ENCODE peak calls at places on chromosomes 12 and 14, in five cellular contexts. One of them, this sample, is unnamed.

GRCh38 chr14:57025456-57025855 is 215.2 kb upstream of the OTX2 start:
- DNase-seq in astrocyte: no peak
- DNase-seq in kidney: no peak
- DNase-seq in AG09319: no peak
- DNase-seq in H9: no peak
- DNase-seq in this sample: no peak

GRCh38 chr12:88982694-88983093 is 369.6 kb downstream of the DUSP6 start:
- DNase-seq in astrocyte: no peak
- DNase-seq in AG09319: no peak
- DNase-seq in kidney: no peak
- DNase-seq in H9: no peak
- DNase-seq in this sample: no peak

GRCh38 chr14:94702629-94703028 is 67.3 kb downstream of the GSC start:
- DNase-seq in astrocyte: no peak
- DNase-seq in kidney: no peak
- DNase-seq in AG09319: no peak
- DNase-seq in H9: no peak
- DNase-seq in this sample: no peak

GRCh38 chr12:100553851-100554404 is 19.6 kb upstream of the GAS2L3 start:
- DNase-seq in kidney: no peak
- DNase-seq in AG09319: no peak
- DNase-seq in astrocyte: no peak
- DNase-seq in H9: no peak
- DNase-seq in this sample: no peak

GRCh38 chr12:75935544-75936242 is 95.9 kb downstream of the PHLDA1 start:
- DNase-seq in astrocyte: no peak
- DNase-seq in kidney: no peak
- DNase-seq in AG09319: no peak
- DNase-seq in H9: no peak
- DNase-seq in this sample: no peak

GRCh38 chr14:95408731-95409471 is 89.2 kb upstream of the CLMN start:
- DNase-seq in AG09319: no peak
- DNase-seq in H9: no peak
- DNase-seq in astrocyte: no peak
- DNase-seq in kidney: no peak
- DNase-seq in this sample: no peak

GRCh38 chr12:27524839-27525238 is 833 bp downstream of the PPFIBP1 start:
- DNase-seq in H9: no peak
- DNase-seq in AG09319: no peak
- DNase-seq in astrocyte: no peak
- DNase-seq in kidney: no peak
- DNase-seq in this sample: peak

GRCh38 chr14:100330007-100330344 is 6.8 kb downstream of the SLC25A47 start:
- DNase-seq in astrocyte: no peak
- DNase-seq in kidney: peak
- DNase-seq in H9: no peak
- DNase-seq in AG09319: no peak
- DNase-seq in this sample: no peak

GRCh38 chr14:83779266-83779665 is 1750.7 kb upstream of the FLRT2 start:
- DNase-seq in H9: no peak
- DNase-seq in AG09319: no peak
- DNase-seq in kidney: no peak
- DNase-seq in astrocyte: peak
- DNase-seq in this sample: peak

GRCh38 chr12:22234561-22234960 is 99.9 kb downstream of the ST8SIA1 start:
- DNase-seq in AG09319: peak
- DNase-seq in H9: no peak
- DNase-seq in astrocyte: peak
- DNase-seq in kidney: no peak
- DNase-seq in this sample: no peak

GRCh38 chr12:113899844-113900471 is 66.2 kb downstream of the RBM19 start:
- DNase-seq in kidney: no peak
- DNase-seq in AG09319: no peak
- DNase-seq in astrocyte: no peak
- DNase-seq in H9: peak
- DNase-seq in this sample: no peak

GRCh38 chr12:54460317-54460935 is 13.0 kb downstream of the GTSF1 start:
- DNase-seq in AG09319: no peak
- DNase-seq in H9: no peak
- DNase-seq in astrocyte: no peak
- DNase-seq in kidney: no peak
- DNase-seq in this sample: no peak

GRCh38 chr12:52235001-52235760 is 2.1 kb downstream of the KRT7 start:
- DNase-seq in astrocyte: no peak
- DNase-seq in kidney: peak
- DNase-seq in H9: no peak
- DNase-seq in AG09319: no peak
- DNase-seq in this sample: no peak

GRCh38 chr14:52907949-52908348 is 42.9 kb downstream of the FERMT2 start:
- DNase-seq in astrocyte: no peak
- DNase-seq in H9: no peak
- DNase-seq in kidney: no peak
- DNase-seq in AG09319: no peak
- DNase-seq in this sample: no peak

GRCh38 chr14:24232645-24233537 is at the start of gene GMPR2:
- DNase-seq in AG09319: no peak
- DNase-seq in H9: no peak
- DNase-seq in astrocyte: no peak
- DNase-seq in kidney: no peak
- DNase-seq in this sample: no peak

GRCh38 chr12:24499151-24500146 is 449.5 kb downstream of the BCAT1 start:
- DNase-seq in kidney: no peak
- DNase-seq in AG09319: peak
- DNase-seq in H9: no peak
- DNase-seq in astrocyte: peak
- DNase-seq in this sample: no peak

GRCh38 chr12:92485356-92486348 is 217.1 kb upstream of the PLEKHG7 start:
- DNase-seq in AG09319: no peak
- DNase-seq in kidney: no peak
- DNase-seq in astrocyte: no peak
- DNase-seq in H9: no peak
- DNase-seq in this sample: no peak

GRCh38 chr12:4210158-4210557 is 63.4 kb upstream of the CCND2 start:
- DNase-seq in kidney: no peak
- DNase-seq in AG09319: no peak
- DNase-seq in H9: no peak
- DNase-seq in astrocyte: no peak
- DNase-seq in this sample: no peak

GRCh38 chr14:71692496-71692895 is 239.7 kb upstream of the RGS6 start:
- DNase-seq in astrocyte: peak
- DNase-seq in H9: no peak
- DNase-seq in AG09319: no peak
- DNase-seq in kidney: no peak
- DNase-seq in this sample: peak

GRCh38 chr12:30169839-30170591 is 386.3 kb upstream of the TMTC1 start:
- DNase-seq in H9: peak
- DNase-seq in AG09319: no peak
- DNase-seq in astrocyte: no peak
- DNase-seq in kidney: no peak
- DNase-seq in this sample: no peak

GRCh38 chr12:95473440-95473946 is 459 bp upstream of the METAP2 start:
- DNase-seq in AG09319: no peak
- DNase-seq in H9: peak
- DNase-seq in astrocyte: no peak
- DNase-seq in kidney: no peak
- DNase-seq in this sample: peak

GRCh38 chr12:108721824-108722223 is 9.5 kb downstream of the CORO1C start:
- DNase-seq in AG09319: no peak
- DNase-seq in kidney: no peak
- DNase-seq in astrocyte: no peak
- DNase-seq in H9: no peak
- DNase-seq in this sample: no peak

GRCh38 chr14:94373708-94374107 is 14.7 kb downstream of the SERPINA1 start:
- DNase-seq in astrocyte: peak
- DNase-seq in kidney: no peak
- DNase-seq in AG09319: peak
- DNase-seq in H9: no peak
- DNase-seq in this sample: peak

GRCh38 chr12:123269395-123269892 is 2.2 kb downstream of the CDK2AP1 start:
- DNase-seq in kidney: peak
- DNase-seq in AG09319: peak
- DNase-seq in H9: peak
- DNase-seq in astrocyte: peak
- DNase-seq in this sample: peak

GRCh38 chr12:31215521-31216232 is 110.3 kb downstream of the SINHCAF start:
- DNase-seq in kidney: no peak
- DNase-seq in AG09319: no peak
- DNase-seq in astrocyte: no peak
- DNase-seq in H9: no peak
- DNase-seq in this sample: no peak

GRCh38 chr12:120037851-120038250 is 48.8 kb downstream of the BICDL1 start:
- DNase-seq in kidney: no peak
- DNase-seq in astrocyte: no peak
- DNase-seq in AG09319: no peak
- DNase-seq in H9: no peak
- DNase-seq in this sample: no peak

GRCh38 chr12:120225852-120226640 is 25.1 kb upstream of the RPLP0 start:
- DNase-seq in AG09319: no peak
- DNase-seq in astrocyte: no peak
- DNase-seq in kidney: peak
- DNase-seq in H9: no peak
- DNase-seq in this sample: no peak

GRCh38 chr14:64117671-64118402 is 176.3 kb downstream of the ESR2 start:
- DNase-seq in H9: no peak
- DNase-seq in kidney: peak
- DNase-seq in AG09319: peak
- DNase-seq in astrocyte: peak
- DNase-seq in this sample: no peak
- TF ChIP-seq CTCF in H9: no peak
- TF ChIP-seq CTCF in kidney: no peak
- TF ChIP-seq CTCF in AG09319: peak
- TF ChIP-seq CTCF in astrocyte: no peak
- TF ChIP-seq CTCF in this sample: no peak

GRCh38 chr14:74048291-74048690 is 29.1 kb downstream of the BBOF1 start:
- DNase-seq in kidney: no peak
- DNase-seq in AG09319: no peak
- DNase-seq in astrocyte: peak
- DNase-seq in H9: peak
- DNase-seq in this sample: peak
- TF ChIP-seq CTCF in kidney: no peak
- TF ChIP-seq CTCF in AG09319: no peak
- TF ChIP-seq CTCF in astrocyte: peak
- TF ChIP-seq CTCF in H9: peak
- TF ChIP-seq CTCF in this sample: no peak

GRCh38 chr12:48080285-48080684 is 25.6 kb downstream of the SENP1 start:
- DNase-seq in AG09319: no peak
- DNase-seq in astrocyte: no peak
- DNase-seq in kidney: no peak
- DNase-seq in H9: no peak
- DNase-seq in this sample: no peak

GRCh38 chr12:48084841-48085460 is 20.9 kb downstream of the SENP1 start:
- DNase-seq in astrocyte: no peak
- DNase-seq in AG09319: no peak
- DNase-seq in H9: no peak
- DNase-seq in kidney: no peak
- DNase-seq in this sample: no peak

GRCh38 chr12:48086327-48086726 is 19.6 kb downstream of the SENP1 start:
- DNase-seq in kidney: no peak
- DNase-seq in astrocyte: no peak
- DNase-seq in H9: no peak
- DNase-seq in AG09319: no peak
- DNase-seq in this sample: no peak

GRCh38 chr12:48080821-48081220 is 25.1 kb downstream of the SENP1 start:
- DNase-seq in H9: no peak
- DNase-seq in kidney: no peak
- DNase-seq in AG09319: no peak
- DNase-seq in astrocyte: no peak
- DNase-seq in this sample: no peak

DNA sequence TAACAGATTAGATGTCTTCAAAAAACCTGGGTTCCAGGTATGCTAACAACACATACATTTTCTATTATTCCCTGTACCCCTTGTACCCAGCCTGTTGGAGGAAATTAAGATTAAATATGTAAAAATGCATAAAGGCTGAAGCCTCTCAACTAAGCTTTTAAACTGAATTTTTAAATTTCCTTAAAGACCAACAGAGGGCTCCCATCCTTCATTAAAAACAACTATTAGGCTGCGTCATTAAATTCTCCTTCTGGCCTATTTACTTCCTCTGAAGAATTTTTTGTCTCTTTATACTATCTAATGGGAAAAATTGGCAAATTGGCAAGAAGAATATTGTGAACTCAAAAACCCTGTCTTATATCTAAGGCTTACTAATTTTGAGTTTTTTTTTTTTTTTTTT is 21.8 kb downstream of the SENP1 start:
- DNase-seq in kidney: no peak
- DNase-seq in astrocyte: no peak
- DNase-seq in H9: no peak
- DNase-seq in AG09319: no peak
- DNase-seq in this sample: no peak
- TF ChIP-seq CTCF in kidney: no peak
- TF ChIP-seq CTCF in astrocyte: no peak
- TF ChIP-seq CTCF in H9: peak
- TF ChIP-seq CTCF in AG09319: peak
- TF ChIP-seq CTCF in this sample: peak

GRCh38 chr12:989751-990278 is 1.2 kb upstream of the ERC1 start:
- DNase-seq in AG09319: no peak
- DNase-seq in kidney: no peak
- DNase-seq in H9: no peak
- DNase-seq in astrocyte: peak
- DNase-seq in this sample: peak

GRCh38 chr12:990308-990648 is 745 bp upstream of the ERC1 start:
- DNase-seq in H9: peak
- DNase-seq in kidney: peak
- DNase-seq in AG09319: no peak
- DNase-seq in astrocyte: peak
- DNase-seq in this sample: peak

GRCh38 chr12:991350-992278 is 591 bp downstream of the ERC1 start:
- DNase-seq in kidney: no peak
- DNase-seq in AG09319: no peak
- DNase-seq in H9: peak
- DNase-seq in astrocyte: no peak
- DNase-seq in this sample: no peak

GRCh38 chr12:989051-989450 is 2.0 kb upstream of the ERC1 start:
- DNase-seq in AG09319: no peak
- DNase-seq in astrocyte: no peak
- DNase-seq in kidney: no peak
- DNase-seq in H9: no peak
- DNase-seq in this sample: no peak

DNA sequence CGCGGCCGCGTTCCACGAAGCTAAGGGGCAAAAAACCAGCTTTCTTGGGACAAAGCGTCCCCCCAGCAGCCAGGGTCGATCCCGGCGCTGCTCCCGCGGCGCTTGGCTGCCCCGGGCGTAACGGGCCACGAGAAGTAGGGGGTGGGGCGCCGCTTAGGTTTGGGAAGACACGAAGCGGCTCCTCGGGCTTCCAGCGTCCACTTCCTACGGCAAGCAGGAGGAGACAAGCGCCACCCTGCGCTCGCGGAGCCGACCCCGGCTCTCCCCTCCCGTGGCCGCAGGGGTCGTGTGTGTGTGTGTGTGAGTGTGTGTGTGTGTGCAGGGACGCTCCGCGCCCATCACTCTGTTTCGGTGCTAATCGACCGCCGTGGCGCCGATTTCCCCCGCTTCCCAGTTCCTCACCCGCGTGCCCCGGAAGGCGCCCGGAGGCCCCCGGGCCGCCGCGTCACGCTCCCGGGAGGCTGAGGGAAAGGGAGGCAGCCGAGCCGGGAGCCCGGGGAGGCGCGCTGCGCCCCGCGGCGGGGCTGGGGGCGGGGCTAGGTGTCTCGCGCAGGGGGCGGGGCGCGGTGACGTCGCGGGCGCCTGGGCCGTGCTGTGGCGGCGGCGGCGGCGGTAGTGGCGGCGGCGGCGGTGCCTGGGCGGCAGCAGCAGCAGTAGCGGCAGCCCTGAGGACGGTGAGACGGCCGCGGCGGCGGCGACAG is at the start of gene ERC1:
- DNase-seq in AG09319: peak
- DNase-seq in kidney: peak
- DNase-seq in astrocyte: peak
- DNase-seq in H9: peak
- DNase-seq in this sample: peak
- TF ChIP-seq CTCF in AG09319: no peak
- TF ChIP-seq CTCF in kidney: no peak
- TF ChIP-seq CTCF in astrocyte: no peak
- TF ChIP-seq CTCF in H9: no peak
- TF ChIP-seq CTCF in this sample: peak

This sample was measured in HFFc6.